ENCODE peak calls at places on chromosomes 11 and 22, in nine cellular contexts. L is NCI-H460; U is AG20443; J is stimulated activated CD8-positive, alpha-beta memory T cell treated with anti-CD3 and anti-CD28 coated beads, Interleukin-2, amount 100 ng/mL, for 1 hour; P is HL-60; G is iris pigment epithelial cell; D is AG09309; N is RPMI8226; A is HCT116. K is an unnamed sample.

GRCh38 chr22:20319041-20319744 is 667 bp downstream of the DGCR6L start:
- DNase-seq in L (no peak), U (peak), J (no peak), P (no peak), G (peak), D (no peak), N (no peak), A (no peak), K (no peak)

GRCh38 chr22:29302402-29302680 is 4.1 kb upstream of the GAS2L1 start:
- DNase-seq in L (no peak), U (no peak), J (no peak), P (no peak), G (no peak), D (no peak), N (no peak), A (no peak), K (no peak)

GRCh38 chr22:28898233-28898629 is 14.9 kb downstream of the ZNRF3 start:
- DNase-seq in L (no peak), U (no peak), J (no peak), P (no peak), G (no peak), D (no peak), N (no peak), A (no peak), K (no peak)

GRCh38 chr11:104198576-104198975 is 34.6 kb upstream of the PDGFD start:
- DNase-seq in L (no peak), U (no peak), J (no peak), P (peak), G (peak), D (no peak), N (no peak), A (no peak), K (no peak)

GRCh38 chr11:116864531-116864930 is 27.1 kb upstream of the APOA1 start:
- DNase-seq in L (no peak), U (peak), J (no peak), P (no peak), G (no peak), D (no peak), N (no peak), A (no peak), K (no peak)

GRCh38 chr22:25636323-25636722 is 71.8 kb downstream of the GRK3 start:
- DNase-seq in L (no peak), U (no peak), J (no peak), P (no peak), G (no peak), D (no peak), N (no peak), A (no peak), K (no peak)

GRCh38 chr11:43282607-43283440 is 29.0 kb upstream of the API5 start:
- DNase-seq in L (peak), U (peak), J (no peak), P (no peak), G (peak), D (no peak), N (peak), A (peak), K (no peak)

GRCh38 chr11:74992852-74993251 is 4.1 kb downstream of the NEU3 start:
- DNase-seq in L (no peak), U (no peak), J (no peak), P (no peak), G (no peak), D (no peak), N (no peak), A (no peak), K (no peak)

GRCh38 chr11:86938900-86939880 is 16.0 kb downstream of the FZD4 start:
- DNase-seq in L (peak), U (peak), J (no peak), P (no peak), G (peak), D (no peak), N (peak), A (peak), K (no peak)

GRCh38 chr11:72293910-72294533 is 50.0 kb upstream of the PHOX2A start:
- DNase-seq in L (no peak), U (no peak), J (no peak), P (no peak), G (no peak), D (no peak), N (no peak), A (no peak), K (no peak)

GRCh38 chr11:62057069-62057468 is 66.7 kb upstream of the INCENP start:
- DNase-seq in L (no peak), U (no peak), J (no peak), P (no peak), G (no peak), D (no peak), N (no peak), A (no peak), K (no peak)

GRCh38 chr11:126280595-126280994 is 2.3 kb upstream of the TIRAP start:
- DNase-seq in L (no peak), U (no peak), J (no peak), P (peak), G (no peak), D (no peak), N (no peak), A (no peak), K (no peak)

GRCh38 chr11:90476442-90477007 is 253.7 kb upstream of the CHORDC1 start:
- DNase-seq in L (no peak), U (no peak), J (no peak), P (peak), G (peak), D (no peak), N (peak), A (peak), K (peak)

GRCh38 chr22:32331918-32332725 is 25.5 kb upstream of the RFPL3 start:
- DNase-seq in L (no peak), U (no peak), J (no peak), P (no peak), G (no peak), D (no peak), N (no peak), A (no peak), K (no peak)

GRCh38 chr11:31045335-31045734 is 324.2 kb downstream of the DCDC1 start:
- DNase-seq in L (no peak), U (peak), J (no peak), P (no peak), G (peak), D (no peak), N (no peak), A (peak), K (no peak)

K was measured in HS-5.